ENCODE peak calls at places on chromosomes 16 and 17, in four cellular contexts. X is NCI-H774, R is NCI-H524, G is GM04503. Z is an unnamed sample.

GRCh38 chr16:82891918-82892317 is 265.1 kb downstream of the CDH13 start:
- DNase-seq in G (no peak), R (no peak), X (no peak), Z (no peak)

GRCh38 chr17:6636616-6637457 is 3.7 kb downstream of the KIAA0753 start:
- DNase-seq in X (no peak), R (no peak), G (no peak), Z (no peak)

GRCh38 chr17:59353936-59354755 is 22.7 kb downstream of the YPEL2 start:
- DNase-seq in R (no peak), X (no peak), G (no peak), Z (no peak)

GRCh38 chr16:30527635-30528178 is 1.3 kb upstream of the ZNF768 start:
- DNase-seq in R (no peak), G (no peak), X (no peak), Z (no peak)

GRCh38 chr16:9657659-9658058 is 524.6 kb downstream of the GRIN2A start:
- DNase-seq in R (peak), X (no peak), G (no peak), Z (no peak)

GRCh38 chr17:77735341-77736206 is 222.9 kb upstream of the TNRC6C start:
- DNase-seq in G (no peak), R (no peak), X (peak), Z (no peak)

GRCh38 chr16:87723224-87723619 is 42.6 kb downstream of the KLHDC4 start:
- DNase-seq in G (peak), X (peak), R (peak), Z (peak)

GRCh38 chr16:85638695-85639409 is 25.7 kb downstream of the GSE1 start:
- DNase-seq in G (no peak), R (no peak), X (no peak), Z (no peak)

GRCh38 chr17:81838753-81839255 is 4.0 kb upstream of the PPP1R27 start:
- DNase-seq in R (no peak), G (no peak), X (no peak), Z (no peak)

GRCh38 chr17:47224971-47225370 is 15.8 kb downstream of the MYL4 start:
- DNase-seq in G (no peak), R (no peak), X (no peak), Z (no peak)

GRCh38 chr17:28612936-28613872 is 781 bp downstream of the RSKR start:
- DNase-seq in X (no peak), R (peak), G (no peak), Z (peak)

GRCh38 chr17:18025596-18026407 is 13.2 kb downstream of the ATPAF2 start:
- DNase-seq in R (no peak), X (no peak), G (peak), Z (peak)

GRCh38 chr17:3658784-3659449 is 9.5 kb downstream of the TAX1BP3 start:
- DNase-seq in R (no peak), X (no peak), G (no peak), Z (no peak)

GRCh38 chr17:7856081-7856791 is 1.1 kb downstream of the NAA38 start:
- DNase-seq in R (no peak), G (no peak), X (no peak), Z (peak)

GRCh38 chr17:21239680-21240374 is 13.4 kb downstream of the NATD1 start:
- DNase-seq in X (no peak), R (no peak), G (no peak), Z (no peak)

GRCh38 chr16:3030872-3031212 is 5.9 kb downstream of the BICDL2 start:
- DNase-seq in R (no peak), X (no peak), G (no peak), Z (no peak)

GRCh38 chr16:31869511-31870201 is 4.0 kb upstream of the ZNF267 start:
- DNase-seq in X (peak), R (no peak), G (peak), Z (peak)

GRCh38 chr17:30235386-30236296 is at the start of gene SLC6A4:
- DNase-seq in G (no peak), X (no peak), R (no peak), Z (no peak)

GRCh38 chr16:23679986-23680336 is 1.3 kb downstream of the PLK1 start:
- DNase-seq in G (no peak), X (no peak), R (no peak), Z (no peak)

GRCh38 chr16:83951544-83951943 is 1.5 kb upstream of the OSGIN1 start:
- DNase-seq in R (no peak), X (no peak), G (no peak), Z (no peak)

GRCh38 chr16:65739518-65739917 is 617.7 kb upstream of the CDH11 start:
- DNase-seq in G (no peak), X (no peak), R (no peak), Z (no peak)

GRCh38 chr16:30358577-30358936 is 3.4 kb upstream of the CD2BP2 start:
- DNase-seq in R (no peak), G (no peak), X (no peak), Z (no peak)

GRCh38 chr16:4345439-4346204 is 5.5 kb downstream of the PAM16 start:
- DNase-seq in X (peak), R (no peak), G (no peak), Z (no peak)

GRCh38 chr16:30985401-30986128 is 558 bp downstream of the HSD3B7 start:
- DNase-seq in R (peak), X (peak), G (no peak), Z (no peak)

GRCh38 chr17:43056051-43056450 is 31.0 kb downstream of the RND2 start:
- DNase-seq in X (no peak), G (no peak), R (no peak), Z (no peak)